ENCODE peak calls at places on chromosome 20, in nine cellular contexts. One of them, this sample, is unnamed.

GRCh38 chr20:34300809-34301586 is 2.2 kb downstream of the AHCY start:
- DNase-seq in Caki2: no peak
- DNase-seq in NCI-H774: no peak
- DNase-seq in NCI-H1105 treated with DMSO at 0.1 percent for 48 hours: no peak
- DNase-seq in uterus: no peak
- DNase-seq in fibroblast of mammary gland: no peak
- DNase-seq in activated T-helper 1 cell treated with Interleukin-2 at 50 U/mL for 16 hours: no peak
- DNase-seq in NCI-H524 treated with DMSO at 0.1 percent for 48 hours: no peak
- DNase-seq in naive thymus-derived CD8-positive, alpha-beta T cell: no peak
- DNase-seq in this sample: no peak

GRCh38 chr20:5848711-5849505 is 98.7 kb downstream of the SHLD1 start:
- DNase-seq in activated T-helper 1 cell treated with Interleukin-2 at 50 U/mL for 16 hours: no peak
- DNase-seq in Caki2: peak
- DNase-seq in naive thymus-derived CD8-positive, alpha-beta T cell: no peak
- DNase-seq in NCI-H524 treated with DMSO at 0.1 percent for 48 hours: peak
- DNase-seq in NCI-H774: no peak
- DNase-seq in uterus: no peak
- DNase-seq in fibroblast of mammary gland: peak
- DNase-seq in NCI-H1105 treated with DMSO at 0.1 percent for 48 hours: no peak
- DNase-seq in this sample: no peak

GRCh38 chr20:26169506-26169905 is 472.9 kb upstream of the ZNF337 start:
- DNase-seq in activated T-helper 1 cell treated with Interleukin-2 at 50 U/mL for 16 hours: no peak
- DNase-seq in fibroblast of mammary gland: peak
- DNase-seq in naive thymus-derived CD8-positive, alpha-beta T cell: no peak
- DNase-seq in NCI-H1105 treated with DMSO at 0.1 percent for 48 hours: no peak
- DNase-seq in NCI-H524 treated with DMSO at 0.1 percent for 48 hours: no peak
- DNase-seq in Caki2: no peak
- DNase-seq in NCI-H774: no peak
- DNase-seq in uterus: no peak
- DNase-seq in this sample: no peak

GRCh38 chr20:2585811-2586210 is 49.4 kb downstream of the TMC2 start:
- DNase-seq in NCI-H524 treated with DMSO at 0.1 percent for 48 hours: no peak
- DNase-seq in activated T-helper 1 cell treated with Interleukin-2 at 50 U/mL for 16 hours: no peak
- DNase-seq in naive thymus-derived CD8-positive, alpha-beta T cell: no peak
- DNase-seq in NCI-H774: no peak
- DNase-seq in fibroblast of mammary gland: peak
- DNase-seq in NCI-H1105 treated with DMSO at 0.1 percent for 48 hours: no peak
- DNase-seq in uterus: no peak
- DNase-seq in Caki2: no peak
- DNase-seq in this sample: no peak

GRCh38 chr20:62922451-62922921 is 3.8 kb downstream of the DIDO1 start:
- DNase-seq in uterus: no peak
- DNase-seq in NCI-H524 treated with DMSO at 0.1 percent for 48 hours: no peak
- DNase-seq in NCI-H1105 treated with DMSO at 0.1 percent for 48 hours: no peak
- DNase-seq in fibroblast of mammary gland: no peak
- DNase-seq in activated T-helper 1 cell treated with Interleukin-2 at 50 U/mL for 16 hours: peak
- DNase-seq in Caki2: no peak
- DNase-seq in NCI-H774: no peak
- DNase-seq in naive thymus-derived CD8-positive, alpha-beta T cell: no peak
- DNase-seq in this sample: peak

GRCh38 chr20:52132337-52132736 is 59.2 kb downstream of the ZFP64 start:
- DNase-seq in NCI-H524 treated with DMSO at 0.1 percent for 48 hours: no peak
- DNase-seq in activated T-helper 1 cell treated with Interleukin-2 at 50 U/mL for 16 hours: no peak
- DNase-seq in NCI-H774: no peak
- DNase-seq in uterus: no peak
- DNase-seq in Caki2: no peak
- DNase-seq in NCI-H1105 treated with DMSO at 0.1 percent for 48 hours: no peak
- DNase-seq in fibroblast of mammary gland: no peak
- DNase-seq in naive thymus-derived CD8-positive, alpha-beta T cell: no peak
- DNase-seq in this sample: no peak

GRCh38 chr20:8662433-8662954 is 406.4 kb upstream of the PLCB4 start:
- DNase-seq in fibroblast of mammary gland: no peak
- DNase-seq in NCI-H1105 treated with DMSO at 0.1 percent for 48 hours: no peak
- DNase-seq in activated T-helper 1 cell treated with Interleukin-2 at 50 U/mL for 16 hours: no peak
- DNase-seq in NCI-H524 treated with DMSO at 0.1 percent for 48 hours: no peak
- DNase-seq in Caki2: no peak
- DNase-seq in uterus: no peak
- DNase-seq in NCI-H774: no peak
- DNase-seq in naive thymus-derived CD8-positive, alpha-beta T cell: no peak
- DNase-seq in this sample: no peak

GRCh38 chr20:528923-529594 is 14.5 kb downstream of the CSNK2A1 start:
- DNase-seq in naive thymus-derived CD8-positive, alpha-beta T cell: no peak
- DNase-seq in fibroblast of mammary gland: peak
- DNase-seq in NCI-H774: no peak
- DNase-seq in activated T-helper 1 cell treated with Interleukin-2 at 50 U/mL for 16 hours: no peak
- DNase-seq in Caki2: peak
- DNase-seq in uterus: no peak
- DNase-seq in NCI-H524 treated with DMSO at 0.1 percent for 48 hours: no peak
- DNase-seq in NCI-H1105 treated with DMSO at 0.1 percent for 48 hours: no peak
- DNase-seq in this sample: no peak

GRCh38 chr20:62759981-62760431 is 36.3 kb upstream of the MRGBP start:
- DNase-seq in NCI-H1105 treated with DMSO at 0.1 percent for 48 hours: no peak
- DNase-seq in fibroblast of mammary gland: no peak
- DNase-seq in NCI-H524 treated with DMSO at 0.1 percent for 48 hours: no peak
- DNase-seq in uterus: no peak
- DNase-seq in NCI-H774: no peak
- DNase-seq in activated T-helper 1 cell treated with Interleukin-2 at 50 U/mL for 16 hours: no peak
- DNase-seq in naive thymus-derived CD8-positive, alpha-beta T cell: no peak
- DNase-seq in Caki2: no peak
- DNase-seq in this sample: no peak

GRCh38 chr20:40359127-40359892 is 329.7 kb downstream of the MAFB start:
- DNase-seq in NCI-H1105 treated with DMSO at 0.1 percent for 48 hours: no peak
- DNase-seq in uterus: no peak
- DNase-seq in activated T-helper 1 cell treated with Interleukin-2 at 50 U/mL for 16 hours: no peak
- DNase-seq in NCI-H524 treated with DMSO at 0.1 percent for 48 hours: no peak
- DNase-seq in NCI-H774: no peak
- DNase-seq in fibroblast of mammary gland: no peak
- DNase-seq in Caki2: no peak
- DNase-seq in naive thymus-derived CD8-positive, alpha-beta T cell: no peak
- DNase-seq in this sample: no peak

GRCh38 chr20:45354423-45355208 is 6.4 kb upstream of the SDC4 start:
- DNase-seq in naive thymus-derived CD8-positive, alpha-beta T cell: no peak
- DNase-seq in activated T-helper 1 cell treated with Interleukin-2 at 50 U/mL for 16 hours: no peak
- DNase-seq in fibroblast of mammary gland: no peak
- DNase-seq in uterus: no peak
- DNase-seq in NCI-H774: no peak
- DNase-seq in Caki2: no peak
- DNase-seq in NCI-H524 treated with DMSO at 0.1 percent for 48 hours: no peak
- DNase-seq in NCI-H1105 treated with DMSO at 0.1 percent for 48 hours: no peak
- DNase-seq in this sample: no peak

GRCh38 chr20:41453006-41453950 is 86.7 kb upstream of the EMILIN3 start:
- DNase-seq in NCI-H1105 treated with DMSO at 0.1 percent for 48 hours: no peak
- DNase-seq in fibroblast of mammary gland: no peak
- DNase-seq in NCI-H774: no peak
- DNase-seq in uterus: no peak
- DNase-seq in activated T-helper 1 cell treated with Interleukin-2 at 50 U/mL for 16 hours: no peak
- DNase-seq in naive thymus-derived CD8-positive, alpha-beta T cell: no peak
- DNase-seq in Caki2: no peak
- DNase-seq in NCI-H524 treated with DMSO at 0.1 percent for 48 hours: no peak
- DNase-seq in this sample: no peak

GRCh38 chr20:35226775-35227681 is 538 bp downstream of the MMP24 start:
- DNase-seq in fibroblast of mammary gland: peak
- DNase-seq in NCI-H1105 treated with DMSO at 0.1 percent for 48 hours: peak
- DNase-seq in NCI-H524 treated with DMSO at 0.1 percent for 48 hours: no peak
- DNase-seq in activated T-helper 1 cell treated with Interleukin-2 at 50 U/mL for 16 hours: peak
- DNase-seq in uterus: peak
- DNase-seq in Caki2: peak
- DNase-seq in NCI-H774: no peak
- DNase-seq in naive thymus-derived CD8-positive, alpha-beta T cell: peak
- DNase-seq in this sample: peak

GRCh38 chr20:48962976-48963730 is 41.6 kb downstream of the ARFGEF2 start:
- DNase-seq in NCI-H774: no peak
- DNase-seq in Caki2: no peak
- DNase-seq in activated T-helper 1 cell treated with Interleukin-2 at 50 U/mL for 16 hours: no peak
- DNase-seq in NCI-H1105 treated with DMSO at 0.1 percent for 48 hours: no peak
- DNase-seq in NCI-H524 treated with DMSO at 0.1 percent for 48 hours: no peak
- DNase-seq in naive thymus-derived CD8-positive, alpha-beta T cell: no peak
- DNase-seq in uterus: no peak
- DNase-seq in fibroblast of mammary gland: no peak
- DNase-seq in this sample: no peak

GRCh38 chr20:1267809-1268374 is 1.8 kb downstream of the SNPH start:
- DNase-seq in Caki2: no peak
- DNase-seq in fibroblast of mammary gland: no peak
- DNase-seq in NCI-H524 treated with DMSO at 0.1 percent for 48 hours: no peak
- DNase-seq in activated T-helper 1 cell treated with Interleukin-2 at 50 U/mL for 16 hours: no peak
- DNase-seq in NCI-H774: no peak
- DNase-seq in naive thymus-derived CD8-positive, alpha-beta T cell: no peak
- DNase-seq in NCI-H1105 treated with DMSO at 0.1 percent for 48 hours: no peak
- DNase-seq in uterus: no peak
- DNase-seq in this sample: no peak

GRCh38 chr20:48599106-48599747 is 228.6 kb downstream of the PREX1 start:
- DNase-seq in Caki2: no peak
- DNase-seq in NCI-H524 treated with DMSO at 0.1 percent for 48 hours: no peak
- DNase-seq in NCI-H1105 treated with DMSO at 0.1 percent for 48 hours: no peak
- DNase-seq in fibroblast of mammary gland: no peak
- DNase-seq in activated T-helper 1 cell treated with Interleukin-2 at 50 U/mL for 16 hours: no peak
- DNase-seq in uterus: no peak
- DNase-seq in naive thymus-derived CD8-positive, alpha-beta T cell: no peak
- DNase-seq in NCI-H774: no peak
- DNase-seq in this sample: no peak

GRCh38 chr20:60977896-60978295 is 274.2 kb upstream of the CDH4 start:
- DNase-seq in uterus: no peak
- DNase-seq in fibroblast of mammary gland: no peak
- DNase-seq in NCI-H1105 treated with DMSO at 0.1 percent for 48 hours: peak
- DNase-seq in naive thymus-derived CD8-positive, alpha-beta T cell: no peak
- DNase-seq in NCI-H774: no peak
- DNase-seq in activated T-helper 1 cell treated with Interleukin-2 at 50 U/mL for 16 hours: no peak
- DNase-seq in NCI-H524 treated with DMSO at 0.1 percent for 48 hours: no peak
- DNase-seq in Caki2: no peak
- DNase-seq in this sample: no peak

GRCh38 chr20:8718214-8718613 is 350.7 kb upstream of the PLCB4 start:
- DNase-seq in Caki2: no peak
- DNase-seq in uterus: no peak
- DNase-seq in fibroblast of mammary gland: peak
- DNase-seq in NCI-H524 treated with DMSO at 0.1 percent for 48 hours: no peak
- DNase-seq in NCI-H774: no peak
- DNase-seq in activated T-helper 1 cell treated with Interleukin-2 at 50 U/mL for 16 hours: no peak
- DNase-seq in NCI-H1105 treated with DMSO at 0.1 percent for 48 hours: no peak
- DNase-seq in naive thymus-derived CD8-positive, alpha-beta T cell: no peak
- DNase-seq in this sample: no peak

GRCh38 chr20:45751714-45752113 is 29.6 kb downstream of the SPINT4 start:
- DNase-seq in NCI-H1105 treated with DMSO at 0.1 percent for 48 hours: no peak
- DNase-seq in Caki2: no peak
- DNase-seq in naive thymus-derived CD8-positive, alpha-beta T cell: no peak
- DNase-seq in fibroblast of mammary gland: no peak
- DNase-seq in activated T-helper 1 cell treated with Interleukin-2 at 50 U/mL for 16 hours: no peak
- DNase-seq in uterus: no peak
- DNase-seq in NCI-H524 treated with DMSO at 0.1 percent for 48 hours: no peak
- DNase-seq in NCI-H774: no peak
- DNase-seq in this sample: no peak

GRCh38 chr20:51387125-51387865 is 155.2 kb downstream of the NFATC2 start:
- DNase-seq in NCI-H774: no peak
- DNase-seq in NCI-H1105 treated with DMSO at 0.1 percent for 48 hours: no peak
- DNase-seq in naive thymus-derived CD8-positive, alpha-beta T cell: no peak
- DNase-seq in uterus: no peak
- DNase-seq in activated T-helper 1 cell treated with Interleukin-2 at 50 U/mL for 16 hours: no peak
- DNase-seq in NCI-H524 treated with DMSO at 0.1 percent for 48 hours: no peak
- DNase-seq in fibroblast of mammary gland: no peak
- DNase-seq in Caki2: no peak
- DNase-seq in this sample: no peak

GRCh38 chr20:10611357-10611756 is 62.4 kb downstream of the JAG1 start:
- DNase-seq in NCI-H774: no peak
- DNase-seq in NCI-H524 treated with DMSO at 0.1 percent for 48 hours: no peak
- DNase-seq in naive thymus-derived CD8-positive, alpha-beta T cell: no peak
- DNase-seq in activated T-helper 1 cell treated with Interleukin-2 at 50 U/mL for 16 hours: no peak
- DNase-seq in uterus: peak
- DNase-seq in fibroblast of mammary gland: peak
- DNase-seq in Caki2: no peak
- DNase-seq in NCI-H1105 treated with DMSO at 0.1 percent for 48 hours: no peak
- DNase-seq in this sample: no peak

GRCh38 chr20:62881662-62882395 is 20.2 kb upstream of the TCFL5 start:
- DNase-seq in NCI-H524 treated with DMSO at 0.1 percent for 48 hours: no peak
- DNase-seq in Caki2: no peak
- DNase-seq in naive thymus-derived CD8-positive, alpha-beta T cell: no peak
- DNase-seq in NCI-H1105 treated with DMSO at 0.1 percent for 48 hours: no peak
- DNase-seq in NCI-H774: no peak
- DNase-seq in fibroblast of mammary gland: no peak
- DNase-seq in uterus: no peak
- DNase-seq in activated T-helper 1 cell treated with Interleukin-2 at 50 U/mL for 16 hours: no peak
- DNase-seq in this sample: no peak

GRCh38 chr20:17992224-17992637 is 23.4 kb downstream of the MGME1 start:
- DNase-seq in NCI-H524 treated with DMSO at 0.1 percent for 48 hours: no peak
- DNase-seq in uterus: no peak
- DNase-seq in activated T-helper 1 cell treated with Interleukin-2 at 50 U/mL for 16 hours: no peak
- DNase-seq in NCI-H1105 treated with DMSO at 0.1 percent for 48 hours: no peak
- DNase-seq in NCI-H774: no peak
- DNase-seq in fibroblast of mammary gland: no peak
- DNase-seq in Caki2: no peak
- DNase-seq in naive thymus-derived CD8-positive, alpha-beta T cell: no peak
- DNase-seq in this sample: no peak

GRCh38 chr20:12084482-12084881 is 166.8 kb downstream of the BTBD3 start:
- DNase-seq in uterus: no peak
- DNase-seq in NCI-H1105 treated with DMSO at 0.1 percent for 48 hours: no peak
- DNase-seq in naive thymus-derived CD8-positive, alpha-beta T cell: no peak
- DNase-seq in NCI-H774: no peak
- DNase-seq in Caki2: no peak
- DNase-seq in fibroblast of mammary gland: no peak
- DNase-seq in activated T-helper 1 cell treated with Interleukin-2 at 50 U/mL for 16 hours: no peak
- DNase-seq in NCI-H524 treated with DMSO at 0.1 percent for 48 hours: no peak
- DNase-seq in this sample: no peak

GRCh38 chr20:58647162-58647813 is 3.8 kb upstream of the STX16 start:
- DNase-seq in activated T-helper 1 cell treated with Interleukin-2 at 50 U/mL for 16 hours: no peak
- DNase-seq in NCI-H774: no peak
- DNase-seq in fibroblast of mammary gland: no peak
- DNase-seq in Caki2: no peak
- DNase-seq in NCI-H1105 treated with DMSO at 0.1 percent for 48 hours: no peak
- DNase-seq in uterus: no peak
- DNase-seq in NCI-H524 treated with DMSO at 0.1 percent for 48 hours: no peak
- DNase-seq in naive thymus-derived CD8-positive, alpha-beta T cell: no peak
- DNase-seq in this sample: no peak